ENCODE peak calls at places on chromosome 6, in nine cellular contexts. One of them, this sample, is unnamed.

GRCh38 chr6:39228111-39228971 is 934 bp downstream of the KCNK5 start:
- DNase-seq in tibial nerve: no peak
- DNase-seq in fibroblast of lung: no peak
- DNase-seq in B cell: no peak
- DNase-seq in gastrocnemius medialis: no peak
- DNase-seq in tibial artery: no peak
- DNase-seq in upper lobe of right lung: no peak
- DNase-seq in CD14-positive monocyte: peak
- DNase-seq in epithelial cell of esophagus: no peak
- DNase-seq in this sample: peak

GRCh38 chr6:108888745-108889144 is 40.5 kb downstream of the ARMC2 start:
- DNase-seq in fibroblast of lung: no peak
- DNase-seq in upper lobe of right lung: no peak
- DNase-seq in epithelial cell of esophagus: no peak
- DNase-seq in B cell: no peak
- DNase-seq in tibial artery: no peak
- DNase-seq in CD14-positive monocyte: no peak
- DNase-seq in gastrocnemius medialis: no peak
- DNase-seq in tibial nerve: no peak
- DNase-seq in this sample: no peak

GRCh38 chr6:97557355-97557754 is 274.3 kb upstream of the MMS22L start:
- DNase-seq in epithelial cell of esophagus: no peak
- DNase-seq in upper lobe of right lung: no peak
- DNase-seq in tibial nerve: no peak
- DNase-seq in gastrocnemius medialis: no peak
- DNase-seq in fibroblast of lung: no peak
- DNase-seq in B cell: no peak
- DNase-seq in tibial artery: no peak
- DNase-seq in CD14-positive monocyte: no peak
- DNase-seq in this sample: no peak

GRCh38 chr6:111430605-111431378 is 52.2 kb downstream of the REV3L start:
- DNase-seq in upper lobe of right lung: no peak
- DNase-seq in gastrocnemius medialis: no peak
- DNase-seq in tibial nerve: no peak
- DNase-seq in CD14-positive monocyte: no peak
- DNase-seq in B cell: no peak
- DNase-seq in fibroblast of lung: no peak
- DNase-seq in epithelial cell of esophagus: no peak
- DNase-seq in tibial artery: no peak
- DNase-seq in this sample: no peak

GRCh38 chr6:35601331-35602132 is 87.2 kb downstream of the FKBP5 start:
- DNase-seq in CD14-positive monocyte: no peak
- DNase-seq in tibial nerve: peak
- DNase-seq in B cell: no peak
- DNase-seq in tibial artery: peak
- DNase-seq in upper lobe of right lung: no peak
- DNase-seq in epithelial cell of esophagus: peak
- DNase-seq in fibroblast of lung: peak
- DNase-seq in gastrocnemius medialis: peak
- DNase-seq in this sample: peak

GRCh38 chr6:47631248-47632196 is 66.9 kb upstream of the ADGRF4 start:
- DNase-seq in tibial nerve: no peak
- DNase-seq in B cell: no peak
- DNase-seq in tibial artery: no peak
- DNase-seq in gastrocnemius medialis: no peak
- DNase-seq in epithelial cell of esophagus: peak
- DNase-seq in upper lobe of right lung: no peak
- DNase-seq in CD14-positive monocyte: no peak
- DNase-seq in fibroblast of lung: peak
- DNase-seq in this sample: peak

GRCh38 chr6:8679823-8680222 is 244.5 kb upstream of the SLC35B3 start:
- DNase-seq in tibial artery: no peak
- DNase-seq in CD14-positive monocyte: no peak
- DNase-seq in B cell: no peak
- DNase-seq in epithelial cell of esophagus: no peak
- DNase-seq in gastrocnemius medialis: no peak
- DNase-seq in tibial nerve: no peak
- DNase-seq in upper lobe of right lung: no peak
- DNase-seq in fibroblast of lung: no peak
- DNase-seq in this sample: no peak

GRCh38 chr6:89950879-89951391 is 56.7 kb downstream of the GJA10 start:
- DNase-seq in gastrocnemius medialis: no peak
- DNase-seq in fibroblast of lung: no peak
- DNase-seq in tibial artery: no peak
- DNase-seq in B cell: peak
- DNase-seq in CD14-positive monocyte: peak
- DNase-seq in epithelial cell of esophagus: peak
- DNase-seq in upper lobe of right lung: no peak
- DNase-seq in tibial nerve: no peak
- DNase-seq in this sample: no peak

GRCh38 chr6:66568271-66568670 is 861.2 kb upstream of the EYS start:
- DNase-seq in tibial nerve: no peak
- DNase-seq in gastrocnemius medialis: no peak
- DNase-seq in tibial artery: no peak
- DNase-seq in CD14-positive monocyte: no peak
- DNase-seq in B cell: no peak
- DNase-seq in fibroblast of lung: no peak
- DNase-seq in upper lobe of right lung: no peak
- DNase-seq in epithelial cell of esophagus: no peak
- DNase-seq in this sample: no peak

GRCh38 chr6:152161501-152161900 is 354.0 kb downstream of the ESR1 start:
- DNase-seq in B cell: no peak
- DNase-seq in tibial artery: no peak
- DNase-seq in gastrocnemius medialis: no peak
- DNase-seq in upper lobe of right lung: no peak
- DNase-seq in fibroblast of lung: peak
- DNase-seq in tibial nerve: no peak
- DNase-seq in epithelial cell of esophagus: peak
- DNase-seq in CD14-positive monocyte: no peak
- DNase-seq in this sample: no peak

GRCh38 chr6:168035661-168036616 is 38.5 kb downstream of the KIF25 start:
- DNase-seq in epithelial cell of esophagus: peak
- DNase-seq in tibial nerve: no peak
- DNase-seq in gastrocnemius medialis: no peak
- DNase-seq in upper lobe of right lung: no peak
- DNase-seq in fibroblast of lung: peak
- DNase-seq in tibial artery: no peak
- DNase-seq in CD14-positive monocyte: no peak
- DNase-seq in B cell: no peak
- DNase-seq in this sample: no peak

GRCh38 chr6:53651149-53651763 is 14.3 kb downstream of the KLHL31 start:
- DNase-seq in epithelial cell of esophagus: peak
- DNase-seq in fibroblast of lung: peak
- DNase-seq in CD14-positive monocyte: peak
- DNase-seq in tibial artery: peak
- DNase-seq in upper lobe of right lung: no peak
- DNase-seq in B cell: peak
- DNase-seq in tibial nerve: peak
- DNase-seq in gastrocnemius medialis: no peak
- DNase-seq in this sample: peak

GRCh38 chr6:8499540-8499939 is 64.2 kb upstream of the SLC35B3 start:
- DNase-seq in gastrocnemius medialis: no peak
- DNase-seq in upper lobe of right lung: no peak
- DNase-seq in tibial artery: no peak
- DNase-seq in tibial nerve: no peak
- DNase-seq in CD14-positive monocyte: no peak
- DNase-seq in B cell: no peak
- DNase-seq in fibroblast of lung: peak
- DNase-seq in epithelial cell of esophagus: peak
- DNase-seq in this sample: no peak

GRCh38 chr6:11592289-11592906 is 54.8 kb downstream of the TMEM170B start:
- DNase-seq in B cell: no peak
- DNase-seq in gastrocnemius medialis: no peak
- DNase-seq in upper lobe of right lung: no peak
- DNase-seq in epithelial cell of esophagus: no peak
- DNase-seq in CD14-positive monocyte: no peak
- DNase-seq in tibial nerve: no peak
- DNase-seq in fibroblast of lung: no peak
- DNase-seq in tibial artery: no peak
- DNase-seq in this sample: no peak

DNA sequence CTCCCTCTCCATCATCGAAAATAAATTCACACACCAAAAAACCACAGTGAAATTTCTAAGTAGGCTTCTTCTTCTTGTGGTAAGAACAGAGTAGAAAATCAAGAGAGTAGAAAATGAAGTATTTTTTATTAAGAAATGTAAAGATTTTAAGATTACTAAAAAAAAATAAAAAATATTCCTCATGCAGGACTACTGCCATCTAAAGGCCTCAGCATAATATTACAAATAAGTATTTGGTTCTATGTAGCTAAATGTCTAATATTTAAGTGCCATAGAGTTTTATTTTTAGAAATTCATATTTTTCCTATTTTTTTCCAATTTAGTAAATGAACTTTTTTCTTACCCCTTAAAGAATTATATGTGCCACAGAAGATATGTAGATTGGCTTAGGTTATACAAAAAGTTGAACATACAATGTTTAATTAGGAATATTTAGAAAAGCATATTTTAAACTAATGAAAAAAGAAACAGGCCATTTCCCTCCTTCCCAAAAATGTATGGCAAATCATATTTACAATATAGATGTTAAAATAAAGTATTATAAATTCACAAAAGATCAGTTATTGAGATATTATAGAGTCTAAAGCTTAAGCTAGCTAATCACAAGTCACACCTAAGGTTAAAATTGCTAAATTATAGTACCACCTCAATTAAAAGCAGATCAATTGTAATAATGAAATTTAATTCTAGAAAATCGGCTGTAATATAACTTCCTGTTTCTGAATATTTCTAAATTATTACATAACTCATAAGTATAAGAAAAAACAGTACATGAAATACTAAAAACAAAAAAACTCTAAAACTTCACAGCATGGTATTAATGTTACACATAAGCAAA is 3.5 kb upstream of the NT5DC1 start:
- DNase-seq in B cell: no peak
- DNase-seq in gastrocnemius medialis: no peak
- DNase-seq in upper lobe of right lung: no peak
- DNase-seq in fibroblast of lung: peak
- DNase-seq in tibial nerve: no peak
- DNase-seq in tibial artery: no peak
- DNase-seq in CD14-positive monocyte: no peak
- DNase-seq in epithelial cell of esophagus: no peak
- DNase-seq in this sample: no peak
- TF ChIP-seq CTCF in B cell: peak
- TF ChIP-seq CTCF in gastrocnemius medialis: peak
- TF ChIP-seq CTCF in upper lobe of right lung: peak
- TF ChIP-seq CTCF in fibroblast of lung: peak
- TF ChIP-seq CTCF in tibial nerve: peak
- TF ChIP-seq CTCF in tibial artery: peak
- TF ChIP-seq CTCF in CD14-positive monocyte: peak
- TF ChIP-seq CTCF in epithelial cell of esophagus: peak
- TF ChIP-seq CTCF in this sample: peak

GRCh38 chr6:27495386-27496135 is 22.7 kb upstream of the ZNF184 start:
- DNase-seq in CD14-positive monocyte: no peak
- DNase-seq in epithelial cell of esophagus: peak
- DNase-seq in upper lobe of right lung: no peak
- DNase-seq in fibroblast of lung: peak
- DNase-seq in tibial nerve: peak
- DNase-seq in B cell: peak
- DNase-seq in gastrocnemius medialis: no peak
- DNase-seq in tibial artery: peak
- DNase-seq in this sample: peak
- TF ChIP-seq CTCF in CD14-positive monocyte: no peak
- TF ChIP-seq CTCF in epithelial cell of esophagus: no peak
- TF ChIP-seq CTCF in upper lobe of right lung: no peak
- TF ChIP-seq CTCF in fibroblast of lung: no peak
- TF ChIP-seq CTCF in tibial nerve: no peak
- TF ChIP-seq CTCF in B cell: no peak
- TF ChIP-seq CTCF in gastrocnemius medialis: no peak
- TF ChIP-seq CTCF in tibial artery: no peak
- TF ChIP-seq CTCF in this sample: no peak

DNA sequence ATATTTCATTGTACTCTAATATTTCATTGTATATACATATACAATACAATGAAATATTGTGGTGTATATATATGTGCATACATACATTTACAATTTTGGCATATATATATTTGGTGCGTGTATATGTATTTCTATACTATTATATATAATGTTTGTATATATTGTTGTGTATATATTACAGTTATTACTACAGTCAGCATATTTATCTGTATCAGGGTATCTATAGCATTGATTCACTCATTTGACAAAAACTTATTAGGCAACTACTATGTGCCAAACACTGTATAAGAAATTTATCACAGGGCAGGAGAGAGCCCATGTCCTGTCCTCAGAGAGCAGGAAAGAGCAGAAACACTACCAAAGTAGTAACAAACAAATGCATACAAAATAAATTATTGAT is 910.6 kb downstream of the QKI start:
- DNase-seq in B cell: no peak
- DNase-seq in tibial artery: no peak
- DNase-seq in gastrocnemius medialis: no peak
- DNase-seq in CD14-positive monocyte: no peak
- DNase-seq in fibroblast of lung: no peak
- DNase-seq in upper lobe of right lung: no peak
- DNase-seq in epithelial cell of esophagus: no peak
- DNase-seq in tibial nerve: no peak
- DNase-seq in this sample: no peak
- TF ChIP-seq CTCF in B cell: no peak
- TF ChIP-seq CTCF in tibial artery: no peak
- TF ChIP-seq CTCF in gastrocnemius medialis: no peak
- TF ChIP-seq CTCF in CD14-positive monocyte: no peak
- TF ChIP-seq CTCF in fibroblast of lung: no peak
- TF ChIP-seq CTCF in upper lobe of right lung: no peak
- TF ChIP-seq CTCF in epithelial cell of esophagus: no peak
- TF ChIP-seq CTCF in tibial nerve: no peak
- TF ChIP-seq CTCF in this sample: no peak

GRCh38 chr6:125950293-125950692 is 6.3 kb upstream of the HINT3 start:
- DNase-seq in epithelial cell of esophagus: peak
- DNase-seq in fibroblast of lung: peak
- DNase-seq in CD14-positive monocyte: no peak
- DNase-seq in gastrocnemius medialis: no peak
- DNase-seq in B cell: no peak
- DNase-seq in tibial artery: no peak
- DNase-seq in tibial nerve: no peak
- DNase-seq in upper lobe of right lung: no peak
- DNase-seq in this sample: peak

GRCh38 chr6:125951323-125951722 is 5.2 kb upstream of the HINT3 start:
- DNase-seq in tibial nerve: no peak
- DNase-seq in upper lobe of right lung: no peak
- DNase-seq in fibroblast of lung: no peak
- DNase-seq in epithelial cell of esophagus: no peak
- DNase-seq in CD14-positive monocyte: no peak
- DNase-seq in gastrocnemius medialis: no peak
- DNase-seq in B cell: no peak
- DNase-seq in tibial artery: no peak
- DNase-seq in this sample: no peak

GRCh38 chr6:125953502-125953875 is 3.1 kb upstream of the HINT3 start:
- DNase-seq in B cell: no peak
- DNase-seq in fibroblast of lung: no peak
- DNase-seq in CD14-positive monocyte: no peak
- DNase-seq in upper lobe of right lung: no peak
- DNase-seq in tibial nerve: no peak
- DNase-seq in epithelial cell of esophagus: peak
- DNase-seq in tibial artery: no peak
- DNase-seq in gastrocnemius medialis: no peak
- DNase-seq in this sample: peak

GRCh38 chr6:125954735-125955410 is 1.7 kb upstream of the HINT3 start:
- DNase-seq in CD14-positive monocyte: no peak
- DNase-seq in B cell: no peak
- DNase-seq in fibroblast of lung: no peak
- DNase-seq in tibial nerve: no peak
- DNase-seq in upper lobe of right lung: no peak
- DNase-seq in tibial artery: no peak
- DNase-seq in epithelial cell of esophagus: no peak
- DNase-seq in gastrocnemius medialis: no peak
- DNase-seq in this sample: no peak

GRCh38 chr6:125952764-125953501 is 3.6 kb upstream of the HINT3 start:
- DNase-seq in CD14-positive monocyte: no peak
- DNase-seq in gastrocnemius medialis: no peak
- DNase-seq in tibial artery: no peak
- DNase-seq in fibroblast of lung: no peak
- DNase-seq in upper lobe of right lung: peak
- DNase-seq in tibial nerve: no peak
- DNase-seq in epithelial cell of esophagus: peak
- DNase-seq in B cell: no peak
- DNase-seq in this sample: peak
- TF ChIP-seq CTCF in CD14-positive monocyte: peak
- TF ChIP-seq CTCF in gastrocnemius medialis: no peak
- TF ChIP-seq CTCF in tibial artery: no peak
- TF ChIP-seq CTCF in fibroblast of lung: peak
- TF ChIP-seq CTCF in upper lobe of right lung: no peak
- TF ChIP-seq CTCF in tibial nerve: no peak
- TF ChIP-seq CTCF in epithelial cell of esophagus: peak
- TF ChIP-seq CTCF in B cell: no peak
- TF ChIP-seq CTCF in this sample: no peak